ENCODE peak calls at places on chromosomes 11 and 22, in nine cellular contexts. One of them, this sample, is unnamed.

GRCh38 chr11:110182886-110183285 is 89.7 kb downstream of the ZC3H12C start:
- DNase-seq in GM12878: no peak
- DNase-seq in GM23248: peak; percentile 85
- DNase-seq in mammary epithelial cell: peak; percentile 86
- DNase-seq in mesenchymal stem cell: peak; percentile 48
- DNase-seq in IMR-90: peak; percentile 81
- DNase-seq in neuronal stem cell: no peak
- DNase-seq in Karpas-422: no peak
- DNase-seq in SK-N-SH: no peak
- DNase-seq in this sample: peak; percentile 52

GRCh38 chr11:69312418-69313399 is 18.8 kb downstream of the MYEOV start:
- DNase-seq in GM12878: no peak
- DNase-seq in GM23248: no peak
- DNase-seq in mammary epithelial cell: no peak
- DNase-seq in mesenchymal stem cell: no peak
- DNase-seq in IMR-90: no peak
- DNase-seq in neuronal stem cell: no peak
- DNase-seq in Karpas-422: no peak
- DNase-seq in SK-N-SH: no peak
- DNase-seq in this sample: no peak

GRCh38 chr22:24190566-24191208 is 9.4 kb downstream of the SUSD2 start:
- DNase-seq in GM12878: no peak
- DNase-seq in GM23248: no peak
- DNase-seq in mammary epithelial cell: no peak
- DNase-seq in mesenchymal stem cell: no peak
- DNase-seq in IMR-90: no peak
- DNase-seq in neuronal stem cell: no peak
- DNase-seq in Karpas-422: no peak
- DNase-seq in SK-N-SH: peak; percentile 34
- DNase-seq in this sample: no peak

GRCh38 chr11:48093795-48094642 is 113.7 kb downstream of the PTPRJ start:
- DNase-seq in GM12878: no peak
- DNase-seq in GM23248: no peak
- DNase-seq in mammary epithelial cell: no peak
- DNase-seq in mesenchymal stem cell: peak; percentile 25
- DNase-seq in IMR-90: peak; percentile 78
- DNase-seq in neuronal stem cell: no peak
- DNase-seq in Karpas-422: peak; percentile 98
- DNase-seq in SK-N-SH: no peak
- DNase-seq in this sample: no peak

GRCh38 chr22:40714514-40714966 is 35.3 kb downstream of the MCHR1 start:
- DNase-seq in GM12878: no peak
- DNase-seq in GM23248: peak; percentile 53
- DNase-seq in mammary epithelial cell: peak; percentile 36
- DNase-seq in mesenchymal stem cell: peak; percentile 63
- DNase-seq in IMR-90: peak; percentile 68
- DNase-seq in neuronal stem cell: peak; percentile 91
- DNase-seq in Karpas-422: no peak
- DNase-seq in SK-N-SH: no peak
- DNase-seq in this sample: no peak

GRCh38 chr11:109853156-109853776 is 239.9 kb upstream of the ZC3H12C start:
- DNase-seq in GM12878: peak; percentile 56
- DNase-seq in GM23248: peak; percentile 76
- DNase-seq in mammary epithelial cell: peak; percentile 63
- DNase-seq in mesenchymal stem cell: peak; percentile 78
- DNase-seq in IMR-90: peak; percentile 87
- DNase-seq in neuronal stem cell: peak; percentile 31
- DNase-seq in Karpas-422: peak; percentile 85
- DNase-seq in SK-N-SH: no peak
- DNase-seq in this sample: peak; percentile 38

GRCh38 chr22:30089655-30089974 is 9.4 kb downstream of the HORMAD2 start:
- DNase-seq in GM12878: no peak
- DNase-seq in GM23248: peak; percentile 19
- DNase-seq in mammary epithelial cell: no peak
- DNase-seq in mesenchymal stem cell: no peak
- DNase-seq in IMR-90: no peak
- DNase-seq in neuronal stem cell: no peak
- DNase-seq in Karpas-422: no peak
- DNase-seq in SK-N-SH: no peak
- DNase-seq in this sample: no peak

GRCh38 chr22:49922926-49923325 is 4.5 kb downstream of the CRELD2 start:
- DNase-seq in GM12878: no peak
- DNase-seq in GM23248: no peak
- DNase-seq in mammary epithelial cell: no peak
- DNase-seq in mesenchymal stem cell: no peak
- DNase-seq in IMR-90: no peak
- DNase-seq in neuronal stem cell: no peak
- DNase-seq in Karpas-422: no peak
- DNase-seq in SK-N-SH: no peak
- DNase-seq in this sample: no peak

GRCh38 chr22:29334696-29335344 is 19.3 kb upstream of the RASL10A start:
- DNase-seq in GM12878: no peak
- DNase-seq in GM23248: no peak
- DNase-seq in mammary epithelial cell: no peak
- DNase-seq in mesenchymal stem cell: no peak
- DNase-seq in IMR-90: no peak
- DNase-seq in neuronal stem cell: no peak
- DNase-seq in Karpas-422: no peak
- DNase-seq in SK-N-SH: no peak
- DNase-seq in this sample: no peak

GRCh38 chr11:97982512-97982911 is 1038.2 kb upstream of the CNTN5 start:
- DNase-seq in GM12878: no peak
- DNase-seq in GM23248: no peak
- DNase-seq in mammary epithelial cell: no peak
- DNase-seq in mesenchymal stem cell: no peak
- DNase-seq in IMR-90: no peak
- DNase-seq in neuronal stem cell: no peak
- DNase-seq in Karpas-422: no peak
- DNase-seq in SK-N-SH: no peak
- DNase-seq in this sample: no peak

GRCh38 chr11:131662310-131662709 is 291.9 kb downstream of the NTM start:
- DNase-seq in GM12878: no peak
- DNase-seq in GM23248: no peak
- DNase-seq in mammary epithelial cell: no peak
- DNase-seq in mesenchymal stem cell: no peak
- DNase-seq in IMR-90: no peak
- DNase-seq in neuronal stem cell: no peak
- DNase-seq in Karpas-422: no peak
- DNase-seq in SK-N-SH: no peak
- DNase-seq in this sample: no peak

GRCh38 chr11:118090545-118091162 is 3.9 kb upstream of the SMIM35 start:
- DNase-seq in GM12878: no peak
- DNase-seq in GM23248: no peak
- DNase-seq in mammary epithelial cell: peak; percentile 46
- DNase-seq in mesenchymal stem cell: no peak
- DNase-seq in IMR-90: no peak
- DNase-seq in neuronal stem cell: no peak
- DNase-seq in Karpas-422: no peak
- DNase-seq in SK-N-SH: no peak
- DNase-seq in this sample: no peak

GRCh38 chr11:34313099-34313517 is 44.7 kb downstream of the ABTB2 start:
- DNase-seq in GM12878: peak; percentile 40
- DNase-seq in GM23248: peak; percentile 20
- DNase-seq in mammary epithelial cell: peak; percentile 7
- DNase-seq in mesenchymal stem cell: no peak
- DNase-seq in IMR-90: no peak
- DNase-seq in neuronal stem cell: no peak
- DNase-seq in Karpas-422: peak; percentile 76
- DNase-seq in SK-N-SH: no peak
- DNase-seq in this sample: no peak

GRCh38 chr22:47567741-47568140 is 805.3 kb downstream of the TBC1D22A start:
- DNase-seq in GM12878: no peak
- DNase-seq in GM23248: no peak
- DNase-seq in mammary epithelial cell: no peak
- DNase-seq in mesenchymal stem cell: no peak
- DNase-seq in IMR-90: no peak
- DNase-seq in neuronal stem cell: no peak
- DNase-seq in Karpas-422: no peak
- DNase-seq in SK-N-SH: no peak
- DNase-seq in this sample: no peak

DNA sequence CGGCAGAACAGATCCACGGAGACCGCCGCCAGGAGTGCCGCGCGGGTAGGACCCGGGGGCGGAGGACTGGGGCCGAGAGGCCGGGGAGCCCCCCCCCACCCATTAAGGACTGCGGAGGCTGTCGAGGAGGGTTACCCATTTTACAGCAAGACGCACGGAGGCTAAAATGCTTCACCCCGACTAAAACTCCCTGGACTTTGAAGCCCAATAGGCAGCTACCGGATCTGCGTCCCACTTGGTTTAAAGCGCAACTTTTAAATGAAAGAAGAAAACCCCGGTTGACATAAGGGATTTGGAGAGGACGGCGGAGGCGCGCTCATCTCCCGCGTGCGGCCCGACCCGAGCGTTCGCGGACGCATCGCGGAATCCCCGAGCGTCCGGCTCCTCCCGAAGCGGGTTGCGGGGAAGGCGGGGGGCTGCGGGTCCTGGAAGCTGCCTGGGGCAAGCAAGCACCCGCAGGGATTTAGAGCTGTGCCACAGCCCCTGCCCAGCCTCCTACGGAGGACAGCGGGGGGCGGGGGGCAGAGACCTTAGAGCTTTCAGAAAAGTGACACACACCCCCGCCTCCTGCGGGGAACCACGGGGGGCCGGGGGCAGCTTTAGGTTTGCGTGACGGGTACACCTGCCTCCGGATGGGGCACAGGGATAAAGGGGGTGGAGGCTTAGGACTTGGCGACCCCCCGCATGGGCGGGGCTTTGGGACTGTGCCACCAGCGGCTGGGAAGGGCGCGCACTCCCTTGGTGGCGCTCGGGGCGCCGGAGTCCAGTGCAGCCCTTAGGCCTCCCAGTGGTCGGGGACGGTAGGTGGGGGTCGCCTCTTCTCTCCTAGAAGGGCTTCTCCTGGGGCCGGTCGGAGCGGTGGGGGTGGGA is 761 bp upstream of the CELSR1 start:
- DNase-seq in GM12878: no peak
- DNase-seq in GM23248: peak; percentile 61
- DNase-seq in mammary epithelial cell: peak; percentile 66
- DNase-seq in mesenchymal stem cell: no peak
- DNase-seq in IMR-90: peak; percentile 27
- DNase-seq in neuronal stem cell: peak; percentile 41
- DNase-seq in Karpas-422: no peak
- DNase-seq in SK-N-SH: peak; percentile 69
- DNase-seq in this sample: no peak
- H3K9ac ChIP-seq in GM12878: no peak overlapping the region
- H3K9ac ChIP-seq in GM23248: no peak overlapping the region
- H3K9ac ChIP-seq in mammary epithelial cell: peak overlapping the region; percentile 71
- H3K9ac ChIP-seq in mesenchymal stem cell: peak overlapping the region; percentile 71
- H3K9ac ChIP-seq in IMR-90: no peak overlapping the region
- H3K9ac ChIP-seq in neuronal stem cell: no peak overlapping the region
- H3K9ac ChIP-seq in Karpas-422: no peak overlapping the region
- H3K9ac ChIP-seq in SK-N-SH: no peak overlapping the region
- H3K9ac ChIP-seq in this sample: peak overlapping the region; percentile 74

GRCh38 chr22:39610766-39611165 is 40.2 kb downstream of the CACNA1I start:
- DNase-seq in GM12878: no peak
- DNase-seq in GM23248: no peak
- DNase-seq in mammary epithelial cell: no peak
- DNase-seq in mesenchymal stem cell: no peak
- DNase-seq in IMR-90: no peak
- DNase-seq in neuronal stem cell: no peak
- DNase-seq in Karpas-422: no peak
- DNase-seq in SK-N-SH: no peak
- DNase-seq in this sample: no peak

GRCh38 chr22:39614442-39614841 is 43.9 kb downstream of the CACNA1I start:
- DNase-seq in GM12878: no peak
- DNase-seq in GM23248: no peak
- DNase-seq in mammary epithelial cell: no peak
- DNase-seq in mesenchymal stem cell: no peak
- DNase-seq in IMR-90: no peak
- DNase-seq in neuronal stem cell: no peak
- DNase-seq in Karpas-422: no peak
- DNase-seq in SK-N-SH: no peak
- DNase-seq in this sample: no peak

GRCh38 chr22:39611360-39611759 is 40.8 kb downstream of the CACNA1I start:
- DNase-seq in GM12878: no peak
- DNase-seq in GM23248: no peak
- DNase-seq in mammary epithelial cell: no peak
- DNase-seq in mesenchymal stem cell: no peak
- DNase-seq in IMR-90: no peak
- DNase-seq in neuronal stem cell: no peak
- DNase-seq in Karpas-422: no peak
- DNase-seq in SK-N-SH: no peak
- DNase-seq in this sample: no peak

GRCh38 chr22:39613549-39613921 is 43.0 kb downstream of the CACNA1I start:
- DNase-seq in GM12878: no peak
- DNase-seq in GM23248: no peak
- DNase-seq in mammary epithelial cell: no peak
- DNase-seq in mesenchymal stem cell: no peak
- DNase-seq in IMR-90: no peak
- DNase-seq in neuronal stem cell: no peak
- DNase-seq in Karpas-422: no peak
- DNase-seq in SK-N-SH: no peak
- DNase-seq in this sample: no peak

GRCh38 chr22:39612811-39613548 is 42.4 kb downstream of the CACNA1I start:
- DNase-seq in GM12878: no peak
- DNase-seq in GM23248: no peak
- DNase-seq in mammary epithelial cell: no peak
- DNase-seq in mesenchymal stem cell: no peak
- DNase-seq in IMR-90: no peak
- DNase-seq in neuronal stem cell: no peak
- DNase-seq in Karpas-422: no peak
- DNase-seq in SK-N-SH: no peak
- DNase-seq in this sample: no peak
- H3K9ac ChIP-seq in GM12878: no peak overlapping the region
- H3K9ac ChIP-seq in GM23248: no peak overlapping the region
- H3K9ac ChIP-seq in mammary epithelial cell: no peak overlapping the region
- H3K9ac ChIP-seq in mesenchymal stem cell: no peak overlapping the region
- H3K9ac ChIP-seq in IMR-90: no peak overlapping the region
- H3K9ac ChIP-seq in neuronal stem cell: no peak overlapping the region
- H3K9ac ChIP-seq in Karpas-422: no peak overlapping the region
- H3K9ac ChIP-seq in SK-N-SH: no peak overlapping the region
- H3K9ac ChIP-seq in this sample: no peak overlapping the region

GRCh38 chr22:44753189-44754042 is 1.0 kb downstream of the ARHGAP8 start:
- DNase-seq in GM12878: no peak
- DNase-seq in GM23248: peak; percentile 60
- DNase-seq in mammary epithelial cell: peak; percentile 74
- DNase-seq in mesenchymal stem cell: no peak
- DNase-seq in IMR-90: peak; percentile 81
- DNase-seq in neuronal stem cell: no peak
- DNase-seq in Karpas-422: no peak
- DNase-seq in SK-N-SH: no peak
- DNase-seq in this sample: no peak
- H3K9ac ChIP-seq in GM12878: no peak overlapping the region
- H3K9ac ChIP-seq in GM23248: no peak overlapping the region
- H3K9ac ChIP-seq in mammary epithelial cell: peak overlapping the region; percentile 39
- H3K9ac ChIP-seq in mesenchymal stem cell: no peak overlapping the region
- H3K9ac ChIP-seq in IMR-90: no peak overlapping the region
- H3K9ac ChIP-seq in neuronal stem cell: no peak overlapping the region
- H3K9ac ChIP-seq in Karpas-422: no peak overlapping the region
- H3K9ac ChIP-seq in SK-N-SH: no peak overlapping the region
- H3K9ac ChIP-seq in this sample: peak overlapping the region; percentile 75

DNA sequence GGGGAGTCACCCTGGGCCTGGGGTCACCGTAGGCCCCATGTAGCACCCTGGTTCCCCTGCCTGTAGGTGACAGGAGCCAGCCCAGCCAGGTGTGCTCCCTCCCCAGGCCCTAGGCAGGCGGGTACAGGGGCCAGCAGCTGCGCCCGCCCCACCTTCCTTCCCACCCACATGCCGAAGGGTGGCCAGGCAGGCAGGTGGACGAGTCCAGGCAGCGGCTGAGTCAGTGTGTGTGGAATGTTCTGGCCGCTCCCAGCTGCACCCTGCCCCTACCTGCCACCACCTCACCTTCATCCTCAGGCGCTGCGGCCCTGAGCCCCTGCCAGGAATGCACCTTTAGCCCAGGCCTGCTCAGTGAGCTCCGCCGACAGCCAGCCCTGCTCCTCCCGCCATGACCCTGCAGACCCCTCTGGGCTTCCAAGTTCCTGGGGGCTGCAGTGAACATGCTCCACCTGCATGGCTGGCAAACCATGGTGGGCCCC is 619 bp upstream of the SYT8 start:
- DNase-seq in GM12878: no peak
- DNase-seq in GM23248: no peak
- DNase-seq in mammary epithelial cell: peak; percentile 97
- DNase-seq in mesenchymal stem cell: no peak
- DNase-seq in IMR-90: no peak
- DNase-seq in neuronal stem cell: no peak
- DNase-seq in Karpas-422: no peak
- DNase-seq in SK-N-SH: no peak
- DNase-seq in this sample: peak; percentile 95
- H3K9ac ChIP-seq in GM12878: no peak overlapping the region
- H3K9ac ChIP-seq in GM23248: no peak overlapping the region
- H3K9ac ChIP-seq in mammary epithelial cell: peak overlapping the region; percentile 83
- H3K9ac ChIP-seq in mesenchymal stem cell: no peak overlapping the region
- H3K9ac ChIP-seq in IMR-90: no peak overlapping the region
- H3K9ac ChIP-seq in neuronal stem cell: peak overlapping the region; percentile 50
- H3K9ac ChIP-seq in Karpas-422: no peak overlapping the region
- H3K9ac ChIP-seq in SK-N-SH: no peak overlapping the region
- H3K9ac ChIP-seq in this sample: peak overlapping the region; percentile 79